ENCODE peak calls at places on chromosomes 11 and 22, in six cellular contexts. One of them, this sample, is unnamed.

GRCh38 chr11:47485112-47485511 is 36.2 kb upstream of the RAPSN start:
- DNase-seq in trophoblast cell: no peak
- DNase-seq in smooth muscle cell of the brain vasculature: no peak
- DNase-seq in activated T-helper 1 cell treated with Interleukin-2 at 50 U/mL for 16 hours: no peak
- DNase-seq in Right ventricle myocardium superior: no peak
- DNase-seq in body of pancreas: no peak
- DNase-seq in this sample: no peak

GRCh38 chr11:70128435-70128906 is 50.4 kb downstream of the ANO1 start:
- DNase-seq in trophoblast cell: no peak
- DNase-seq in smooth muscle cell of the brain vasculature: peak
- DNase-seq in activated T-helper 1 cell treated with Interleukin-2 at 50 U/mL for 16 hours: no peak
- DNase-seq in Right ventricle myocardium superior: no peak
- DNase-seq in body of pancreas: peak
- DNase-seq in this sample: no peak

GRCh38 chr11:76599041-76600013 is 71.2 kb downstream of the LRRC32 start:
- DNase-seq in trophoblast cell: peak
- DNase-seq in smooth muscle cell of the brain vasculature: no peak
- DNase-seq in activated T-helper 1 cell treated with Interleukin-2 at 50 U/mL for 16 hours: no peak
- DNase-seq in Right ventricle myocardium superior: no peak
- DNase-seq in body of pancreas: no peak
- DNase-seq in this sample: no peak

GRCh38 chr11:45795379-45795778 is 9.6 kb upstream of the SLC35C1 start:
- DNase-seq in trophoblast cell: peak
- DNase-seq in smooth muscle cell of the brain vasculature: no peak
- DNase-seq in activated T-helper 1 cell treated with Interleukin-2 at 50 U/mL for 16 hours: no peak
- DNase-seq in Right ventricle myocardium superior: no peak
- DNase-seq in body of pancreas: no peak
- DNase-seq in this sample: no peak

GRCh38 chr11:45143494-45143893 is 2.9 kb upstream of the PRDM11 start:
- DNase-seq in trophoblast cell: no peak
- DNase-seq in smooth muscle cell of the brain vasculature: no peak
- DNase-seq in activated T-helper 1 cell treated with Interleukin-2 at 50 U/mL for 16 hours: no peak
- DNase-seq in Right ventricle myocardium superior: no peak
- DNase-seq in body of pancreas: no peak
- DNase-seq in this sample: no peak

GRCh38 chr11:113378013-113378412 is 9.6 kb upstream of the ANKK1 start:
- DNase-seq in trophoblast cell: no peak
- DNase-seq in smooth muscle cell of the brain vasculature: no peak
- DNase-seq in activated T-helper 1 cell treated with Interleukin-2 at 50 U/mL for 16 hours: no peak
- DNase-seq in Right ventricle myocardium superior: no peak
- DNase-seq in body of pancreas: no peak
- DNase-seq in this sample: no peak

GRCh38 chr11:77082838-77083552 is 16.2 kb downstream of the CAPN5 start:
- DNase-seq in trophoblast cell: no peak
- DNase-seq in smooth muscle cell of the brain vasculature: no peak
- DNase-seq in activated T-helper 1 cell treated with Interleukin-2 at 50 U/mL for 16 hours: peak
- DNase-seq in Right ventricle myocardium superior: peak
- DNase-seq in body of pancreas: peak
- DNase-seq in this sample: peak

GRCh38 chr11:111370902-111371578 is 8.0 kb downstream of the POU2AF1 start:
- DNase-seq in trophoblast cell: no peak
- DNase-seq in smooth muscle cell of the brain vasculature: no peak
- DNase-seq in activated T-helper 1 cell treated with Interleukin-2 at 50 U/mL for 16 hours: no peak
- DNase-seq in Right ventricle myocardium superior: no peak
- DNase-seq in body of pancreas: peak
- DNase-seq in this sample: no peak

GRCh38 chr11:7353100-7353499 is 101.4 kb downstream of the SYT9 start:
- DNase-seq in trophoblast cell: peak
- DNase-seq in smooth muscle cell of the brain vasculature: no peak
- DNase-seq in activated T-helper 1 cell treated with Interleukin-2 at 50 U/mL for 16 hours: no peak
- DNase-seq in Right ventricle myocardium superior: no peak
- DNase-seq in body of pancreas: peak
- DNase-seq in this sample: no peak

GRCh38 chr11:91163619-91164451 is 941.0 kb upstream of the CHORDC1 start:
- DNase-seq in trophoblast cell: no peak
- DNase-seq in smooth muscle cell of the brain vasculature: no peak
- DNase-seq in activated T-helper 1 cell treated with Interleukin-2 at 50 U/mL for 16 hours: no peak
- DNase-seq in Right ventricle myocardium superior: no peak
- DNase-seq in body of pancreas: no peak
- DNase-seq in this sample: no peak

GRCh38 chr11:898160-898517 is 12.5 kb downstream of the CHID1 start:
- DNase-seq in trophoblast cell: no peak
- DNase-seq in smooth muscle cell of the brain vasculature: no peak
- DNase-seq in activated T-helper 1 cell treated with Interleukin-2 at 50 U/mL for 16 hours: no peak
- DNase-seq in Right ventricle myocardium superior: no peak
- DNase-seq in body of pancreas: no peak
- DNase-seq in this sample: no peak

GRCh38 chr11:1830119-1830499 is 4.7 kb upstream of the SYT8 start:
- DNase-seq in trophoblast cell: no peak
- DNase-seq in smooth muscle cell of the brain vasculature: no peak
- DNase-seq in activated T-helper 1 cell treated with Interleukin-2 at 50 U/mL for 16 hours: no peak
- DNase-seq in Right ventricle myocardium superior: no peak
- DNase-seq in body of pancreas: no peak
- DNase-seq in this sample: no peak

GRCh38 chr11:80280737-80281136 is 839.9 kb upstream of the TENM4 start:
- DNase-seq in trophoblast cell: no peak
- DNase-seq in smooth muscle cell of the brain vasculature: no peak
- DNase-seq in activated T-helper 1 cell treated with Interleukin-2 at 50 U/mL for 16 hours: no peak
- DNase-seq in Right ventricle myocardium superior: peak
- DNase-seq in body of pancreas: no peak
- DNase-seq in this sample: no peak

GRCh38 chr11:126485021-126485781 is 129.7 kb downstream of the ST3GAL4 start:
- DNase-seq in trophoblast cell: no peak
- DNase-seq in smooth muscle cell of the brain vasculature: no peak
- DNase-seq in activated T-helper 1 cell treated with Interleukin-2 at 50 U/mL for 16 hours: no peak
- DNase-seq in Right ventricle myocardium superior: no peak
- DNase-seq in body of pancreas: no peak
- DNase-seq in this sample: no peak

GRCh38 chr22:26952654-26953379 is 295.4 kb downstream of the MIAT start:
- DNase-seq in trophoblast cell: no peak
- DNase-seq in smooth muscle cell of the brain vasculature: no peak
- DNase-seq in activated T-helper 1 cell treated with Interleukin-2 at 50 U/mL for 16 hours: no peak
- DNase-seq in Right ventricle myocardium superior: no peak
- DNase-seq in body of pancreas: no peak
- DNase-seq in this sample: no peak

GRCh38 chr11:115664313-115664712 is 160.1 kb upstream of the CADM1 start:
- DNase-seq in trophoblast cell: no peak
- DNase-seq in smooth muscle cell of the brain vasculature: no peak
- DNase-seq in activated T-helper 1 cell treated with Interleukin-2 at 50 U/mL for 16 hours: no peak
- DNase-seq in Right ventricle myocardium superior: no peak
- DNase-seq in body of pancreas: no peak
- DNase-seq in this sample: no peak

GRCh38 chr11:107591098-107591445 is at the start of gene ELMOD1:
- DNase-seq in trophoblast cell: peak
- DNase-seq in smooth muscle cell of the brain vasculature: no peak
- DNase-seq in activated T-helper 1 cell treated with Interleukin-2 at 50 U/mL for 16 hours: no peak
- DNase-seq in Right ventricle myocardium superior: peak
- DNase-seq in body of pancreas: peak
- DNase-seq in this sample: no peak

GRCh38 chr11:6129634-6130033 is 22.1 kb downstream of the OR56B4 start:
- DNase-seq in trophoblast cell: no peak
- DNase-seq in smooth muscle cell of the brain vasculature: no peak
- DNase-seq in activated T-helper 1 cell treated with Interleukin-2 at 50 U/mL for 16 hours: no peak
- DNase-seq in Right ventricle myocardium superior: no peak
- DNase-seq in body of pancreas: no peak
- DNase-seq in this sample: no peak

GRCh38 chr11:27972432-27973170 is 135.4 kb downstream of the KIF18A start:
- DNase-seq in trophoblast cell: peak
- DNase-seq in smooth muscle cell of the brain vasculature: no peak
- DNase-seq in activated T-helper 1 cell treated with Interleukin-2 at 50 U/mL for 16 hours: no peak
- DNase-seq in Right ventricle myocardium superior: no peak
- DNase-seq in body of pancreas: no peak
- DNase-seq in this sample: no peak

GRCh38 chr11:106468091-106468490 is 390.6 kb downstream of the AASDHPPT start:
- DNase-seq in trophoblast cell: no peak
- DNase-seq in smooth muscle cell of the brain vasculature: no peak
- DNase-seq in activated T-helper 1 cell treated with Interleukin-2 at 50 U/mL for 16 hours: no peak
- DNase-seq in Right ventricle myocardium superior: no peak
- DNase-seq in body of pancreas: no peak
- DNase-seq in this sample: no peak

GRCh38 chr11:72578051-72578450 is 96.2 kb downstream of the PDE2A start:
- DNase-seq in trophoblast cell: no peak
- DNase-seq in smooth muscle cell of the brain vasculature: no peak
- DNase-seq in activated T-helper 1 cell treated with Interleukin-2 at 50 U/mL for 16 hours: no peak
- DNase-seq in Right ventricle myocardium superior: peak
- DNase-seq in body of pancreas: no peak
- DNase-seq in this sample: no peak